ENCODE peak calls at places on chromosomes 16 and 17, in five cellular contexts. Y is astrocyte of the spinal cord, T is A673, I is right atrium auricular region, J is AG04450. Z is an unnamed sample.

GRCh38 chr17:19592316-19592715 is 56.2 kb upstream of the ALDH3A2 start:
- DNase-seq in Y (no peak), T (no peak), I (no peak), J (no peak), Z (no peak)

GRCh38 chr17:47803201-47803600 is 18.4 kb downstream of the OSBPL7 start:
- DNase-seq in Y (no peak), T (no peak), I (no peak), J (no peak), Z (peak)

GRCh38 chr16:76857402-76857801 is 333.6 kb upstream of the MON1B start:
- DNase-seq in Y (no peak), T (no peak), I (no peak), J (no peak), Z (no peak)

GRCh38 chr17:79645022-79645776 is 34.3 kb upstream of the RBFOX3 start:
- DNase-seq in Y (no peak), T (no peak), I (peak), J (no peak), Z (peak)

GRCh38 chr16:65375651-65376050 is 253.8 kb upstream of the CDH11 start:
- DNase-seq in Y (peak), T (no peak), I (no peak), J (no peak), Z (no peak)

GRCh38 chr16:24524855-24525652 is 14.3 kb upstream of the RBBP6 start:
- DNase-seq in Y (no peak), T (no peak), I (no peak), J (no peak), Z (no peak)

GRCh38 chr16:15699819-15700218 is 49.8 kb downstream of the NDE1 start:
- DNase-seq in Y (no peak), T (no peak), I (no peak), J (no peak), Z (no peak)

GRCh38 chr17:13538841-13539411 is 62.8 kb downstream of the HS3ST3A1 start:
- DNase-seq in Y (no peak), T (no peak), I (no peak), J (no peak), Z (no peak)

GRCh38 chr16:69890114-69890890 is 60.8 kb upstream of the CLEC18A start:
- DNase-seq in Y (peak), T (peak), I (peak), J (no peak), Z (peak)

GRCh38 chr17:82929011-82929622 is 89.3 kb upstream of the ZNF750 start:
- DNase-seq in Y (no peak), T (no peak), I (no peak), J (no peak), Z (peak)

GRCh38 chr17:3846739-3847670 is 959 bp upstream of the NCBP3 start:
- DNase-seq in Y (no peak), T (no peak), I (no peak), J (no peak), Z (no peak)

GRCh38 chr17:80539022-80539421 is 5.6 kb upstream of the RPTOR start:
- DNase-seq in Y (no peak), T (peak), I (no peak), J (no peak), Z (no peak)

GRCh38 chr17:79174905-79175856 is 100.6 kb downstream of the ENGASE start:
- DNase-seq in Y (no peak), T (no peak), I (no peak), J (no peak), Z (no peak)

GRCh38 chr17:81254955-81255717 is 16.0 kb downstream of the NDUFAF8 start:
- DNase-seq in Y (peak), T (peak), I (peak), J (peak), Z (peak)

GRCh38 chr16:7458144-7458543 is 125.5 kb downstream of the RBFOX1 start:
- DNase-seq in Y (no peak), T (no peak), I (no peak), J (no peak), Z (no peak)

GRCh38 chr16:67207857-67208524 is 9.1 kb downstream of the ELMO3 start:
- DNase-seq in Y (peak), T (no peak), I (no peak), J (no peak), Z (no peak)

DNA sequence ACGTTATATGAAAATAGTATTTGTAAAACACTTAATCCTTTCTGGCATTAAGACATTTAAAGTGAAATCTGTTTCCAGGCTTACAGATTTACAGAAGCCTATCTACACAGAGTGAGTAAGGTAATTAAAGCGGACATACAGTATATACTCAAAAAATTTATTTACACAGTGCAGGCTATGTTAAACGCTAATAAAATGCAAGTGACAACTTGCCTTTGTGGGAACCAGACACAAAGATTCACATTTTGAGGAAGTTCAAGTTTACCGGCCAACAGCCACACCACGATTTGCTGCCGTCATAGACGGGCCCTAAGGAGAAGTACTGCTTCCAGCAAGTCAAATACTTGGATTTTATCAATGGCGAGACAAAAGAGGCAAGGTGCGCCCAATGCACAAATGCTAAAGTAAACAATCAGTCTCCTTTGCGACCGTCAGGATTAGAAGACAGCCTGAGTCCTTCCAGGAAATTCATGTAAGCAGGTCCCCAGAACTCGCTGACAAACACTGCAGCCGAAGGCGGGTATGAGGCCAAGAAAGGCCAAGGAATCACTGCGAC is 799 bp downstream of the VPS35 start:
- DNase-seq in Y (peak), T (no peak), I (no peak), J (no peak), Z (peak)
- TF ChIP-seq CTCF in Y (no peak), T (peak), I (no peak), J (no peak), Z (no peak)

DNA sequence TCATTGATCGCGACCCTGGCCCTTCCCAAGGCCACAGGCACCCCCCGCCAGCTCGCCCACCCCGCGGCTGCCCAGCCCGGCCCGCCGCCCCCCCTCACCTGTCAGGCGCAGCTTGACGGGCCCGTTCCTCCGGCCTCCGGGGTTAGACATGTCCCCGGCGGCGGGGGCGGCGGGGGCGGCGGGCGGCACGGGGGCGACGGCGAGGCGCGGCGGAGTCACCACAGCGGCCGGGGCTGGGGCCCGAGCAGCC is 451 bp downstream of the SMURF2 start:
- DNase-seq in Y (no peak), T (no peak), I (no peak), J (no peak), Z (peak)
- H3K4me3 ChIP-seq in Y (peak), T (peak), I (peak), J (peak), Z (peak)

GRCh38 chr16:2053897-2054296 is 6.1 kb downstream of the TSC2 start:
- DNase-seq in Y (no peak), T (no peak), I (no peak), J (no peak), Z (no peak)

GRCh38 chr16:2056681-2057407 is 9.1 kb downstream of the TSC2 start:
- DNase-seq in Y (no peak), T (no peak), I (no peak), J (no peak), Z (no peak)

GRCh38 chr16:2057438-2057837 is 9.7 kb downstream of the TSC2 start:
- DNase-seq in Y (no peak), T (no peak), I (no peak), J (no peak), Z (no peak)

GRCh38 chr16:2054543-2055245 is 6.9 kb downstream of the TSC2 start:
- DNase-seq in Y (no peak), T (no peak), I (no peak), J (no peak), Z (no peak)

DNA sequence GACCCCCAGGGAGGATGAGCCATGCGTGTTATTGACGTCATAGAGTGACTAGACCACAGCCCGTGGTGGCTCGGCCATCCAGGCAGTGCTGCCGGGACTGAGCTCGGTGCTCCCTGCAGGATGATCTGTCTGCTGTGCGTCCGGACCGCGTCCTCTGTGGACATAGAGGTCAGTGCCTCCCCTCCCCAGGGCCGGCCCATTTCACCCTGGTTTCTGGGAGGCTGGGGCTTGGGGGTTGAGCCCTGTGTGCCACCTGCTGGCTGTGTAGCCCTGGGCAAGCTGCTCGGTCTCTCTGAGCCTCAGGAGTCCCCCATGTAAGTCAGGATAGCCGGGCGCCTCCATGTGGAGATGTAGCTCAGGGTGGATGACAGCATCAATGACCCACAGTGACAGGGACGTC is 8.3 kb downstream of the TSC2 start:
- DNase-seq in Y (no peak), T (no peak), I (no peak), J (no peak), Z (no peak)
- TF ChIP-seq CTCF in Y (peak), T (no peak), I (no peak), J (peak), Z (no peak)

GRCh38 chr16:31009120-31009519 is 1.3 kb downstream of the STX1B start:
- DNase-seq in Y (no peak), T (no peak), I (no peak), J (no peak), Z (no peak)

GRCh38 chr16:31008154-31008950 is 2.1 kb downstream of the STX1B start:
- DNase-seq in Y (peak), T (no peak), I (no peak), J (peak), Z (no peak)

GRCh38 chr16:31010539-31010938 is at the start of gene STX1B:
- DNase-seq in Y (peak), T (peak), I (no peak), J (no peak), Z (peak)

GRCh38 chr16:31010943-31011342 is 505 bp upstream of the STX1B start:
- DNase-seq in Y (no peak), T (no peak), I (no peak), J (no peak), Z (no peak)

GRCh38 chr16:31009894-31010293 is 544 bp downstream of the STX1B start:
- DNase-seq in Y (no peak), T (no peak), I (no peak), J (no peak), Z (peak)
- H3K4me3 ChIP-seq in Y (peak), T (peak), I (no peak), J (peak), Z (no peak)

DNA sequence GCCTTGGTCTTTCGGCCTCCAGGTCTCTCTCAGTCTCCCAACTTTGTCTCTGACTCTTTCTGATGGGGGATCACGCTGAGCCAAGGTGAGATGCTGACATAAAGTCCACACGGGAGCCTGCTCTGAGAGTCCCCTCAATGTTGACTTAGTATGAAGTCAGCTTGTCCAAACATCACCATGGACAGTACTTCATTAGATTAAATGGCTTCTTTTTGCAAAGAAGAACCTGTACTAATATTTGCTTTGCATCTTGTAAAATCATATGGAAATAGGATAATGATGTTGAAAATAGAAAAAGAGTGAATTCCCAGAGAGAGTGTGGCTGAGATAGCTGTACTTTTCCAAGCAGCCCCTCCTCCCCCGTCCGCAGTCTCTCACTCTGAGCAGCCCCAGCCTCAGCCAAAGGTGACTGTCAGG is 56.7 kb upstream of the SIAH1 start:
- DNase-seq in Y (no peak), T (no peak), I (no peak), J (no peak), Z (no peak)
- TF ChIP-seq CTCF in Y (no peak), T (no peak), I (no peak), J (no peak), Z (no peak)

GRCh38 chr17:42708588-42708987 is 26.3 kb downstream of the CNTNAP1 start:
- DNase-seq in Y (no peak), T (no peak), I (no peak), J (no peak), Z (no peak)

GRCh38 chr17:42704495-42705494 is 22.5 kb downstream of the CNTNAP1 start:
- DNase-seq in Y (no peak), T (no peak), I (no peak), J (no peak), Z (no peak)

GRCh38 chr17:42709561-42709960 is 27.2 kb downstream of the CNTNAP1 start:
- DNase-seq in Y (no peak), T (no peak), I (no peak), J (no peak), Z (no peak)

GRCh38 chr17:42702446-42702845 is 20.1 kb downstream of the CNTNAP1 start:
- DNase-seq in Y (no peak), T (no peak), I (no peak), J (no peak), Z (no peak)

GRCh38 chr17:42706732-42707131 is 24.4 kb downstream of the CNTNAP1 start:
- DNase-seq in Y (no peak), T (no peak), I (no peak), J (no peak), Z (no peak)
- H3K4me3 ChIP-seq in Y (no peak), T (no peak), I (no peak), J (no peak), Z (no peak)

Z was measured in lower leg skin.